ENCODE peak calls at places on chromosome 17, in nine cellular contexts. W is germinal center; O is HuH-7.5; Y is left colon; S is activated CD8-positive, alpha-beta T cell treated with anti-CD3 and anti-CD28 coated beads, Interleukin-2, amount 10 ng/mL, durations not matched to agents 7 days and 5 days; N is mesothelial cell of epicardium; V is stimulated activated CD4-positive, alpha-beta T cell treated with anti-CD3 and anti-CD28 coated beads, Interleukin-15, amount 100 ng/mL, for 1 hour; M is NCI-H1105; E is effector CD4-positive, alpha-beta T cell. R is an unnamed sample.

GRCh38 chr17:29263916-29264315 is 17.3 kb downstream of the CRYBA1 start:
- DNase-seq in W (no peak), O (no peak), Y (no peak), S (no peak), N (no peak), V (no peak), M (no peak), E (no peak), R (no peak)

GRCh38 chr17:64457156-64457555 is 8.2 kb downstream of the MILR1 start:
- DNase-seq in W (no peak), O (no peak), Y (no peak), S (no peak), N (no peak), V (no peak), M (no peak), E (no peak), R (no peak)

GRCh38 chr17:80029235-80029974 is 6.3 kb downstream of the TBC1D16 start:
- DNase-seq in W (no peak), O (peak), Y (peak), S (no peak), N (no peak), V (no peak), M (no peak), E (no peak), R (no peak)

GRCh38 chr17:81062014-81062413 is 27.1 kb downstream of the BAIAP2 start:
- DNase-seq in W (no peak), O (no peak), Y (no peak), S (no peak), N (no peak), V (no peak), M (no peak), E (no peak), R (no peak)

GRCh38 chr17:43169561-43170139 is 1.4 kb upstream of the NBR1 start:
- DNase-seq in W (peak), O (peak), Y (no peak), S (peak), N (no peak), V (no peak), M (peak), E (peak), R (no peak)

GRCh38 chr17:15409721-15410247 is 57.6 kb downstream of the CDRT4 start:
- DNase-seq in W (no peak), O (no peak), Y (no peak), S (no peak), N (no peak), V (no peak), M (no peak), E (no peak), R (no peak)

GRCh38 chr17:75832164-75832651 is 12.0 kb downstream of the UNC13D start:
- DNase-seq in W (no peak), O (no peak), Y (no peak), S (peak), N (no peak), V (no peak), M (no peak), E (peak), R (no peak)

GRCh38 chr17:39677581-39678339 is 9.5 kb downstream of the PNMT start:
- DNase-seq in W (no peak), O (no peak), Y (no peak), S (no peak), N (no peak), V (no peak), M (no peak), E (no peak), R (no peak)

GRCh38 chr17:36501351-36501750 is 14.9 kb downstream of the ZNHIT3 start:
- DNase-seq in W (no peak), O (no peak), Y (no peak), S (no peak), N (no peak), V (no peak), M (no peak), E (no peak), R (no peak)